ENCODE peak calls at places on chromosomes 5 and 9, in four cellular contexts. J is brain microvascular endothelial cell, H is epithelial cell of proximal tubule, Y is HL-60. G is an unnamed sample.

GRCh38 chr9:137666950-137667670 is 48.3 kb downstream of the EHMT1 start:
- DNase-seq in J (no peak), H (no peak), Y (no peak), G (no peak)

GRCh38 chr5:145347026-145347616 is 488.0 kb downstream of the PRELID2 start:
- DNase-seq in J (peak; percentile 85), H (no peak), Y (no peak), G (peak; percentile 59)

GRCh38 chr9:98521141-98521540 is 187.6 kb downstream of the GABBR2 start:
- DNase-seq in J (peak; percentile 54), H (no peak), Y (no peak), G (peak; percentile 87)

GRCh38 chr5:55440188-55440646 is 94.5 kb downstream of the PLPP1 start:
- DNase-seq in J (peak; percentile 68), H (no peak), Y (no peak), G (peak; percentile 75)

GRCh38 chr9:105359899-105360298 is 87.9 kb upstream of the FSD1L start:
- DNase-seq in J (peak; percentile 73), H (no peak), Y (no peak), G (peak; percentile 24)

GRCh38 chr9:88660611-88661010 is 125.6 kb downstream of the NXNL2 start:
- DNase-seq in J (peak; percentile 57), H (no peak), Y (no peak), G (peak; percentile 33)

GRCh38 chr5:90783460-90784333 is 225.1 kb downstream of the ADGRV1 start:
- DNase-seq in J (peak; percentile 81), H (no peak), Y (peak; percentile 3), G (peak; percentile 58)

GRCh38 chr9:102631559-102631958 is 363.6 kb upstream of the CYLC2 start:
- DNase-seq in J (peak; percentile 14), H (no peak), Y (no peak), G (no peak)

GRCh38 chr9:101047848-101048402 is 19.4 kb downstream of the PLPPR1 start:
- DNase-seq in J (no peak), H (no peak), Y (no peak), G (no peak)

GRCh38 chr5:159451197-159452052 is 121.1 kb upstream of the IL12B start:
- DNase-seq in J (peak; percentile 94), H (peak; percentile 67), Y (no peak), G (peak; percentile 95)

GRCh38 chr9:122392714-122393113 is 21.9 kb downstream of the PTGS1 start:
- DNase-seq in J (no peak), H (no peak), Y (no peak), G (peak; percentile 58)

GRCh38 chr9:97980918-97981827 is 2.0 kb upstream of the ANP32B start:
- DNase-seq in J (no peak), H (no peak), Y (no peak), G (peak; percentile 39)

GRCh38 chr5:177357459-177358332 is at the start of gene RGS14:
- DNase-seq in J (peak; percentile 36), H (no peak), Y (peak; percentile 87), G (peak; percentile 32)

GRCh38 chr5:142248853-142249462 is 75.9 kb downstream of the SPRY4 start:
- DNase-seq in J (no peak), H (no peak), Y (no peak), G (peak; percentile 90)

GRCh38 chr9:104091708-104092107 is 2.4 kb upstream of the SMC2 start:
- DNase-seq in J (peak; percentile 67), H (no peak), Y (peak; percentile 15), G (no peak)

GRCh38 chr5:118529361-118530154 is 458.8 kb downstream of the DTWD2 start:
- DNase-seq in J (no peak), H (no peak), Y (no peak), G (peak; percentile 9)

GRCh38 chr5:121984250-121984649 is 22.5 kb downstream of the SRFBP1 start:
- DNase-seq in J (no peak), H (no peak), Y (no peak), G (no peak)

GRCh38 chr9:119009253-119009652 is 360.0 kb downstream of the BRINP1 start:
- DNase-seq in J (no peak), H (no peak), Y (no peak), G (peak; percentile 40)

GRCh38 chr9:123049589-123050222 is 16.2 kb downstream of the GPR21 start:
- DNase-seq in J (no peak), H (no peak), Y (no peak), G (peak; percentile 76)

GRCh38 chr9:6072442-6072841 is 57.0 kb upstream of the RANBP6 start:
- DNase-seq in J (no peak), H (no peak), Y (no peak), G (no peak)

GRCh38 chr5:119840175-119840574 is 210.8 kb downstream of the FAM170A start:
- DNase-seq in J (no peak), H (no peak), Y (peak; percentile 20), G (no peak)

GRCh38 chr5:39624268-39624886 is 199.6 kb upstream of the DAB2 start:
- DNase-seq in J (peak; percentile 34), H (no peak), Y (no peak), G (peak; percentile 14)

GRCh38 chr5:122770479-122770878 is 4.4 kb upstream of the SNX2 start:
- DNase-seq in J (peak; percentile 34), H (no peak), Y (no peak), G (no peak)

GRCh38 chr9:6584881-6585597 is 60.5 kb downstream of the GLDC start:
- DNase-seq in J (no peak), H (no peak), Y (no peak), G (peak; percentile 44)

GRCh38 chr5:138668451-138668850 is 84.8 kb upstream of the CTNNA1 start:
- DNase-seq in J (no peak), H (no peak), Y (no peak), G (no peak)

GRCh38 chr5:71996789-71997188 is 110.5 kb upstream of the MAP1B start:
- DNase-seq in J (no peak), H (no peak), Y (no peak), G (no peak)

GRCh38 chr9:126956929-126957686 is 42.5 kb downstream of the RALGPS1 start:
- DNase-seq in J (peak; percentile 33), H (no peak), Y (no peak), G (peak; percentile 63)

GRCh38 chr5:76403963-76404693 is 1.0 kb downstream of the IQGAP2 start:
- DNase-seq in J (no peak), H (no peak), Y (peak; percentile 39), G (no peak)

GRCh38 chr5:88298425-88298824 is 29.8 kb upstream of the TMEM161B start:
- DNase-seq in J (peak; percentile 43), H (no peak), Y (no peak), G (peak; percentile 21)

DNA sequence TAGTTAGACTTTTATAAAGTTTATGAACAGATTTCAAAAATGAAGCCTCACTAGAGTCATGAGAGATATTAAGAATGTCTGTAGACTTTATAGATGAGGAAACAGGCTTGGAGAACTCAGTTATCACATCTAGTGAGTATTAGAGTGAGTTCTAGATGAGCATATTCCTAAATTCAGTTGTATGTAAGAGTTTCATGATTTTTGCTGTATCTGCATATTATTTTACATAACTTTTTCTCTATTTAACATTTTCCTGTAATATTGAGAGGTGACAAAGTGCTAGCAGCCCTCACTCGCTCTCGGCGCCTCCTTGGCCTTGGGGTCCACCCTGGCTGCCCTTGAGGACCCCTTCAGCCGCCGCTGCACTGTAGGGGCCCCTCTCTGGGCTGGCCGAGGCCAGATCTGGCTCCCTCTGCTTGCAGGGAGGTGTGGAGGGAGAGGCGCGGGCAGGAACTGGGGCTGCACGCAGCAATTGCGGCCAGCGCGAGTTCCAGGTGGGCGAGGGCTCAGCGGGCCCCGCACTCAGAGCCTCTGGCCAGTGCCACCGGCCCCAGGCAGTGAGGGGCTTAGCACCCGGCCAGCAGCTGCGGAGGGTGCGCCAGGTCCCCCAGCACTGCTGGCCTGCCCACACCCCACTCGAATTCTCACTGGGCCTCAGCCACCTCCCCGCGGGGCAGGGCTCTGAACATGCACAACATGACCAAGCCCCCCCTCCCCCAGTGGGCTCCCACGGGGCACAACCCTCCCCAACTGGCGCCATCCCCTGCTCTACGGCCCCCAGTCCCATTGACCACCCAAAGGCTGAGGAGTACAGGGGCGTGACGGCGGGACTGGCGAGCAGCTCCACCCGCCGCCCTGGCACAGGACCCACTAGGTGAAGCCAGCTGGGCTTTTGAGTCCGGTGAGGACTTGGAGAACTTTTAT is 182.1 kb downstream of the TLE1 start:
- DNase-seq in J (no peak), H (no peak), Y (no peak), G (no peak)
- TF ChIP-seq CTCF in J (no peak), H (no peak), Y (no peak), G (no peak)

GRCh38 chr9:129137292-129138143 is 26.3 kb downstream of the PTPA start:
- DNase-seq in J (no peak), H (no peak), Y (no peak), G (no peak)

GRCh38 chr9:129139233-129139992 is 28.2 kb downstream of the PTPA start:
- DNase-seq in J (peak; percentile 78), H (no peak), Y (peak; percentile 84), G (peak; percentile 86)

GRCh38 chr9:129138144-129138462 is 26.9 kb downstream of the PTPA start:
- DNase-seq in J (no peak), H (no peak), Y (no peak), G (peak; percentile 36)

GRCh38 chr9:129139993-129140396 is 28.8 kb downstream of the PTPA start:
- DNase-seq in J (peak; percentile 99), H (peak; percentile 84), Y (peak; percentile 69), G (peak; percentile 100)

DNA sequence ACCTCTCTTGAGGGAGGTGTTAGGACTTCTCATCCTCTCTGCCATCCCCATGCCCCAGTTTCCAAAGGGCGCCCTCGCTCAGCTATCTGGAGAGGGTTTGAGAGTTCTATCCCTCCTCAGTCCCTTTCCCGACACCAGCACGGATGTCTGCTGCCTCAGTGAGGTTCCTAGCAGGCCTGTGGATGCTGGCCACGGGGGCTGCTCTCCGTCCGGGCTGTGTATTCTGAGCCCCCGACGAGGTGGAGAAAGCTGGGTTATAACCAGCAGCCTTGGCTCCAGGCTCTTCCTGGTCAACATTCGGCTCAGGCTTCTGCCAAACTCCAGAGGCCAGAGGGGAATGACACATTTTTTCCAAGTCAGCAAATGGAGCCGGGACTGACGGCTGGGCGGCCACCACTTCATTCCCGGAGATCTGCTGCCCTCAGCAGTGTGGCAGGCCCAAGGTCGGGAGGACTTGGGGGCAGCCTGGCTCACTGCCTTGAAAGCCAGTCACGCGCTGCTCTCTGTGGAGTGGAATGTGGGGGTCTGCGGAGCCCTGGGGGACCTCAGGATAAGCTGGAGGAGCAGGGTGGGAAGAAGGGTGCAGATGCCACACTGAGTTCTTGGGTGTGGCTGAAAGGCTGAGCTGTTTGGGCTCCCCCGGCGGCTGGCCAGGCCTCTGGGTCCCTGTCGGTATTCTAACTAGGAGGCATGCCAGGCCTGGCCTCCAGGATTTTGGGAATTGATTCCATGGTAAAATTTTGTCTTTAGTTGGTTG is 27.4 kb downstream of the PTPA start:
- DNase-seq in J (no peak), H (no peak), Y (no peak), G (peak; percentile 74)
- H3K4me3 ChIP-seq in J (no peak overlapping the region), H (no peak overlapping the region), Y (no peak overlapping the region), G (no peak overlapping the region)

DNA sequence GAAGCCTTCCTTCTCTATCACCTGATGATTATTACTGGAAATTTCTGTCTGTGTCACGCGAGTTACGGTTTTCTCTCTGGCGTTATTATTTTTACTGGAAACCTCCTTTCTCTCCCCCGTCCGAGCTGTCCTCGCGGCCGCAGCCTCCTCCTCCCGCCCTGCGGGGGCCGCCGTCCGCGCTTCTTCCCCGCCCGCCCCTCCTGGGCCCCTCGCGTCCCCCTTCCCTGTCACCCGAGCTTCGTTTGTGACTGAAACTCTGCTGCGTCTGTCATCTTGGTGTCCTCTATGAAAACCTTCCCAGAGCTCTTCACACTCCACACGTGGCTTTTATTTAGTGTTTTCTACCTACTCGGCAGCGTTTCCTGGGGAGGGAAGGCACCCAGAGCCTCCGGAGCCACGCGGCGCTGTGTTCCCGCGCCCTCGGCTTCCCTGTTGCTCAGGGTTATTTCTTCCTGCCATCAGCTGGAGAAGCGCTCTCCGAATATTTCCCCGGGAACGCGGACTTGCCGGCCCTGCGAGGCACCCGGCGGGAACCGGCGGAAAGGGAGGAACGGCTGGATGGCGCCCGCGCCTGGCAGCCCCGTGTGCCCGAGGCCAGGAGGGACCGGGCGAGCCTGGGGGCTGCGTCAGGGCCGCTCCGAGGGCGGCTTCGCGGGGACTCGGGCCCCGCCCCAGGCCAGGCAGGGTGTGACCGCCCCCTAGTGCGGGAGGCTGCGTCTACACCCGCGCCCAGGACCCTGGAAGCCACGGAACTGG is 33.9 kb downstream of the TRIP13 start:
- DNase-seq in J (no peak), H (no peak), Y (no peak), G (peak; percentile 25)
- TF ChIP-seq CTCF in J (peak; percentile 41), H (peak; percentile 24), Y (no peak), G (peak; percentile 26)

GRCh38 chr5:112978836-112979235 is 2.2 kb downstream of the DCP2 start:
- DNase-seq in J (no peak), H (no peak), Y (no peak), G (no peak)
- H3K4me3 ChIP-seq in J (no peak overlapping the region), H (no peak overlapping the region), Y (peak overlapping the region; percentile 12), G (no peak overlapping the region)

G was measured in AG10803.